ENCODE peak calls at places on chromosome X, in five cellular contexts. P is K562, O is HCT116, S is HepG2, Y is GM12878. R is an unnamed sample.

GRCh38 chrX:133323450-133323849 is 91.8 kb downstream of the GPC4 start:
- DNase-seq in P (no peak), O (no peak), S (no peak), Y (no peak), R (no peak)

GRCh38 chrX:10939384-10939783 is 171.7 kb upstream of the HCCS start:
- DNase-seq in P (no peak), O (no peak), S (peak; percentile 64), Y (no peak), R (peak; percentile 4)

GRCh38 chrX:74514384-74514783 is 93.1 kb downstream of the SLC16A2 start:
- DNase-seq in P (no peak), O (no peak), S (peak; percentile 2), Y (no peak), R (no peak)

GRCh38 chrX:22526339-22526738 is 253.6 kb downstream of the CBLL2 start:
- DNase-seq in P (no peak), O (peak; percentile 51), S (no peak), Y (peak; percentile 71), R (peak; percentile 4)

GRCh38 chrX:20221902-20222301 is 44.8 kb downstream of the RPS6KA3 start:
- DNase-seq in P (no peak), O (no peak), S (peak; percentile 89), Y (no peak), R (peak; percentile 6)

GRCh38 chrX:1102786-1103185 is 109.7 kb downstream of the CRLF2 start:
- DNase-seq in P (no peak), O (no peak), S (no peak), Y (no peak), R (no peak)

GRCh38 chrX:144219035-144219434 is 335.2 kb downstream of the UBE2NL start:
- DNase-seq in P (no peak), O (no peak), S (no peak), Y (no peak), R (no peak)

GRCh38 chrX:17964871-17965270 is 103.8 kb upstream of the RAI2 start:
- DNase-seq in P (no peak), O (no peak), S (no peak), Y (no peak), R (no peak)

GRCh38 chrX:108341947-108342346 is 96.3 kb downstream of the COL4A6 start:
- DNase-seq in P (no peak), O (no peak), S (no peak), Y (no peak), R (no peak)

GRCh38 chrX:77223046-77223445 is 224.1 kb upstream of the FGF16 start:
- DNase-seq in P (no peak), O (no peak), S (no peak), Y (no peak), R (no peak)

GRCh38 chrX:42746606-42747005 is 31.4 kb downstream of the PPP1R2C start:
- DNase-seq in P (no peak), O (no peak), S (no peak), Y (no peak), R (no peak)

GRCh38 chrX:103615781-103616180 is 8.0 kb downstream of the TCEAL3 start:
- DNase-seq in P (no peak), O (no peak), S (no peak), Y (no peak), R (no peak)

GRCh38 chrX:135304741-135305140 is 4.5 kb upstream of the ETDC start:
- DNase-seq in P (no peak), O (no peak), S (no peak), Y (no peak), R (no peak)

GRCh38 chrX:22395372-22395771 is 122.7 kb downstream of the CBLL2 start:
- DNase-seq in P (no peak), O (no peak), S (no peak), Y (no peak), R (no peak)

GRCh38 chrX:24110049-24110448 is 39.5 kb upstream of the ZFX start:
- DNase-seq in P (no peak), O (no peak), S (no peak), Y (no peak), R (no peak)

GRCh38 chrX:100731441-100732281 is at the start of gene SYTL4:
- DNase-seq in P (peak; percentile 43), O (peak; percentile 7), S (no peak), Y (no peak), R (no peak)

GRCh38 chrX:70313503-70313902 is 23.6 kb downstream of the KIF4A start:
- DNase-seq in P (no peak), O (no peak), S (no peak), Y (no peak), R (no peak)

GRCh38 chrX:115952417-115953092 is 218.0 kb upstream of the AGTR2 start:
- DNase-seq in P (no peak), O (no peak), S (peak; percentile 44), Y (no peak), R (no peak)

DNA sequence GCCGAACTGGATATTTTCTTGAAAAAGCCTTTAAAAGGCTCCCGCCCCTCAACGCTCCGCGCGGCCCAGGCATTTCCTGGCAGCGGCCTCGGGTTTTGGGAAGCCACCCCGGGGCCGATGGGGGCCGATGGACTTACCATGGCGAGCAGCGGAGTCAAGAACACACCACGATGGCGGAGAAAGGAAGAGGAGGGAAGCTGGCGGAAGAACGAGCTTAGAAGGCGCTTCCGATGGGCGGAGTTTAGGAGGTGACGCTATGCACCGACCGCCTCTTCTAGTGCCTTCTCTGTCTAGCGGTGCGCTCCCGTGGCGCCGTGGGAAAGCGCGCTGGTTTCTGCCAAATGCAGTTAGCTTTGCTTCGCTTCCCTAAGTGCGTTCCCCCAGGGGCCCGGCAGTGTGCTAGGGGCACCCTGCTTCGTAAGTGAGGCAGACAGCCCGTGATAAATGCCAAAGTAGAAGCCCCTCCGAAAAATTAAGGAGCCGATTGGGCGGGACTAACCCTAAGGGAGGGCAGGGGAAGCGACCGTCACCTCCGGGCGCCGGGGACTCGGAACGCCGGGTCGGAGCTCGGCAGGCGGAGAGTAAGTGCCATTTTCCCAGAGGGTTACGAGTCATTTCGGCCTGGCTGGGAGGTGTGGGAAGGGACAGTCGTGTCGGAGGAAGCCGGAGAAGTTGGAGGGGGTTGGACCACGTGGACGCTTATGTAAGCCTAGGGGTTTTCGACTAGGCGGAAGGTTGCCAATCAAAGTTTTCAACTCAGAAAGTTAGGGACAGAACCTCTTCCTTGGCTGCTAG is at the start of gene RPL39:
- DNase-seq in P (peak; percentile 68), O (peak; percentile 76), S (peak; percentile 81), Y (peak; percentile 51), R (peak; percentile 93)
- TF ChIP-seq POLR2A in P (peak; percentile 98), O (peak; percentile 38), S (peak; percentile 92), Y (peak; percentile 96), R (peak; percentile 88)

DNA sequence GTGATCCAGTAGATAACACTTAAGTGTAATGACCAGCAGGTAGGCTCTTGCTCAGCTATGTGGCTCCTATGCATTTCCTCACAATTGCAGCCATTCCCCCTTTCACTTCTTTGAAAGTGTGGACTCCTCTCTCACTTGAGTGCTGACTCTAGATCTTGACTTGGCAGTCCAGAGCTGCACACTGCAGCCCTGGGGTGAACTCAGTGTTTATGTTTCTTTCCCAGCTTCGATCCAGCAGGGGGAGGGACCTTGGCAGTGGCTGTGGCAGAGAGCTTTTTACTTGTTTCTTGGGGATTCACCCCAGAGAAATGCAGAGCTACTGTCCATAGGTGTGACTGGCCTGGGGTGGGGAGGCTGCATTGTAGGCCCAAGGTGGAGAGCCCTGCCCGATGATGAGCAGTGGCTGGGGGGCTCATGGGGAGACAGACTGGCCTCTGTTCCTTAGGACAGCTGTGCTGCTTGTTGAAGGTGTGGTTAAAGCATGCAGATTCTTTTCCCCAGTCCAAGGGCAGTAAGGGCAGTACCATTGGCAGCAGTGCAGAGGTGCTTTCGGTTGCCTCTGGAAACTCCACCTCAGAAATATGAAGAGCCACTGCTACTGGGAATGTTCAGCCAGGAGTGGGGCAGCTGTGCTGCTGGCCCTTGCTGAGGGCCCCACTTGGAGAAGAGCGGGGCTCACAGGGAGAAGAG is 134.7 kb downstream of the SH3BGRL start:
- DNase-seq in P (no peak), O (no peak), S (no peak), Y (no peak), R (no peak)
- TF ChIP-seq REST in P (no peak), O (no peak), S (no peak), Y (no peak), R (no peak)

DNA sequence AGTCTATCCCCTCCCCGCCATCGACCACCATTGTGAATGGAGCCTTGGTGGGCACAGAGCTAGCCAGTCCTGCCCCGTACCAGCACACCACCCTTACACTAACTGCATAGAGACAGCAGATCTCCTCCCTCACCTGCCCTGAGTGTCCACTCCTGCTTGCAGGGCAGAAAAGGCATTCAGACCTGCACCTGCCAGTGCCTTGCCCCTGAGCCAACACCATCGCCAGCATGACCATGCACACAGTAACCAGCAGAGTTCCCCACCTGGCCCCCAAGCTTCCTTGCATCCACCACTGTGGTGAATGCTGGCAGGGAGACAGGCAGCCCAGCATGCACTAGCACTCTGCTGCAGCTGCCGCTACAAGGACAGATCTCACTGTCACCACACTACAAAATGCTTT is 397.1 kb downstream of the KLHL4 start:
- DNase-seq in P (no peak), O (no peak), S (no peak), Y (no peak), R (no peak)
- TF ChIP-seq MAX in P (no peak), O (no peak), S (no peak), Y (no peak), R (no peak)

GRCh38 chrX:2928127-2928582 is 984 bp downstream of the ARSD start:
- DNase-seq in P (no peak), O (no peak), S (peak; percentile 55), Y (no peak), R (peak; percentile 52)

GRCh38 chrX:2931612-2932011 is 2.5 kb upstream of the ARSD start:
- DNase-seq in P (no peak), O (no peak), S (no peak), Y (no peak), R (no peak)

GRCh38 chrX:2931155-2931554 is 2.0 kb upstream of the ARSD start:
- DNase-seq in P (no peak), O (no peak), S (no peak), Y (no peak), R (no peak)

GRCh38 chrX:2926664-2927275 is 2.4 kb downstream of the ARSD start:
- DNase-seq in P (no peak), O (no peak), S (no peak), Y (no peak), R (no peak)

DNA sequence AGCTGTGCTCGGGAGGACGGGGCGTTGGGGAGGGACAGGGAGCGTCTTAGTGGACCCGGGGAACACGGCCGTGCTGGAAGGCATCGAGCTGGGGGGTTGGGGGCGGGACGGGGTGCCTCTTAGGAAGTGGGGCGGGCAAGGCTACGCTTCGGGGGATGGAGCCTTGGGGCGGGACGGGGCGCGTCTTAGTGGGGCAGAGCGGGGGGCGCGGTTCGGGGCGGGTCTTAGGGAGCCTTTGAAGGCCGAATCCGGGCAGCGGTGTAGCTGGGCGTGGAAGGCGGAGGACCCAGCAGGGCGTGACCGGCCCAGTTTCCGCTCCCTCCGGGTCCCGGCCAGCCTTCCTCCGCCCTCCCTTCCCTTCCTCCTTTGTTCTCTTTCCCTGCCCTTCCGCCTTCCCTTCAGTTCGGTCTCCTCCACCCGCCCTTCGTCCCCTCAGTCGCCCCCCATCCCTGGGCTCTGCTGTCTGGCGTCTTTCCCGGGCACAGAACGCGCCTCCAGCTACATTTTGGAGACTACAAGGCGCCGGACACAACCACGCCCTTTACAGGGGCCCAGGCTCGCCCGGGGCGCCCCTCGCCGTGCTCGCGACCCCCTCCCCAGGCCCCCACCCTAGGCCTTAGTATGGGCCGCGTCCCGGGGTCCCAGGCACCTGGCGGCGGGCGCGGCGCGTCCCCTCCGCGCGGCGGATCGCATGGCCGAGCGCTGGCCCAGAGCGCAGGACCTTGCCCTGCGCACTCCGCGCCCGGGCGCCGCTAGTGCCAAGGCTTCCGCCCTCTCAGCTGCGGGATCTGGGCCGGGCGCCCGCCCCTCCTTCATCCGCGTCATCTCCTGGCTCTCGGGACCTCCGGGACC is at the start of gene ARSD:
- DNase-seq in P (no peak), O (peak; percentile 55), S (peak; percentile 74), Y (no peak), R (peak; percentile 73)
- TF ChIP-seq POLR2A in P (no peak), O (no peak), S (peak; percentile 86), Y (peak; percentile 72), R (peak; percentile 65)